ENCODE peak calls at places on chromosomes 12 and 14, in six cellular contexts. One of them, this sample, is unnamed.

GRCh38 chr12:116141110-116141832 is 136.2 kb downstream of the MED13L start:
- DNase-seq in stimulated activated CD4-positive, alpha-beta T cell treated with anti-CD3 and anti-CD28 coated beads, TNF-alpha, amount 100 ng/mL, for 1 hour: no peak
- DNase-seq in NCI-H1092: no peak
- DNase-seq in right lobe of liver: no peak
- DNase-seq in islet precursor cell: no peak
- DNase-seq in DMS53: peak
- DNase-seq in this sample: peak

GRCh38 chr12:110317921-110318320 is 36.9 kb downstream of the ATP2A2 start:
- DNase-seq in DMS53: no peak
- DNase-seq in right lobe of liver: no peak
- DNase-seq in islet precursor cell: no peak
- DNase-seq in stimulated activated CD4-positive, alpha-beta T cell treated with anti-CD3 and anti-CD28 coated beads, TNF-alpha, amount 100 ng/mL, for 1 hour: no peak
- DNase-seq in NCI-H1092: no peak
- DNase-seq in this sample: no peak

GRCh38 chr12:107791465-107792089 is 17.1 kb downstream of the ASCL4 start:
- DNase-seq in NCI-H1092: no peak
- DNase-seq in DMS53: no peak
- DNase-seq in right lobe of liver: no peak
- DNase-seq in stimulated activated CD4-positive, alpha-beta T cell treated with anti-CD3 and anti-CD28 coated beads, TNF-alpha, amount 100 ng/mL, for 1 hour: no peak
- DNase-seq in islet precursor cell: no peak
- DNase-seq in this sample: no peak

GRCh38 chr12:57940915-57941164 is 527 bp upstream of the ATP23 start:
- DNase-seq in islet precursor cell: no peak
- DNase-seq in right lobe of liver: no peak
- DNase-seq in NCI-H1092: no peak
- DNase-seq in DMS53: no peak
- DNase-seq in stimulated activated CD4-positive, alpha-beta T cell treated with anti-CD3 and anti-CD28 coated beads, TNF-alpha, amount 100 ng/mL, for 1 hour: no peak
- DNase-seq in this sample: no peak

GRCh38 chr14:93033039-93033982 is 82.4 kb downstream of the ITPK1 start:
- DNase-seq in islet precursor cell: no peak
- DNase-seq in NCI-H1092: no peak
- DNase-seq in DMS53: no peak
- DNase-seq in right lobe of liver: no peak
- DNase-seq in stimulated activated CD4-positive, alpha-beta T cell treated with anti-CD3 and anti-CD28 coated beads, TNF-alpha, amount 100 ng/mL, for 1 hour: no peak
- DNase-seq in this sample: no peak

GRCh38 chr12:106910202-106910601 is 45.5 kb upstream of the TMEM263 start:
- DNase-seq in islet precursor cell: no peak
- DNase-seq in right lobe of liver: no peak
- DNase-seq in NCI-H1092: no peak
- DNase-seq in DMS53: no peak
- DNase-seq in stimulated activated CD4-positive, alpha-beta T cell treated with anti-CD3 and anti-CD28 coated beads, TNF-alpha, amount 100 ng/mL, for 1 hour: no peak
- DNase-seq in this sample: no peak

GRCh38 chr14:29937116-29937515 is 9.5 kb upstream of the PRKD1 start:
- DNase-seq in stimulated activated CD4-positive, alpha-beta T cell treated with anti-CD3 and anti-CD28 coated beads, TNF-alpha, amount 100 ng/mL, for 1 hour: no peak
- DNase-seq in NCI-H1092: no peak
- DNase-seq in islet precursor cell: no peak
- DNase-seq in right lobe of liver: no peak
- DNase-seq in DMS53: no peak
- DNase-seq in this sample: no peak

GRCh38 chr12:119949145-119949544 is 39.9 kb upstream of the BICDL1 start:
- DNase-seq in islet precursor cell: no peak
- DNase-seq in DMS53: peak
- DNase-seq in stimulated activated CD4-positive, alpha-beta T cell treated with anti-CD3 and anti-CD28 coated beads, TNF-alpha, amount 100 ng/mL, for 1 hour: no peak
- DNase-seq in right lobe of liver: no peak
- DNase-seq in NCI-H1092: peak
- DNase-seq in this sample: no peak

GRCh38 chr14:67265131-67265530 is 23.9 kb downstream of the PALS1 start:
- DNase-seq in islet precursor cell: no peak
- DNase-seq in right lobe of liver: no peak
- DNase-seq in stimulated activated CD4-positive, alpha-beta T cell treated with anti-CD3 and anti-CD28 coated beads, TNF-alpha, amount 100 ng/mL, for 1 hour: no peak
- DNase-seq in DMS53: no peak
- DNase-seq in NCI-H1092: no peak
- DNase-seq in this sample: no peak

GRCh38 chr14:87617079-87617478 is 375.9 kb downstream of the GALC start:
- DNase-seq in NCI-H1092: no peak
- DNase-seq in islet precursor cell: no peak
- DNase-seq in DMS53: no peak
- DNase-seq in stimulated activated CD4-positive, alpha-beta T cell treated with anti-CD3 and anti-CD28 coated beads, TNF-alpha, amount 100 ng/mL, for 1 hour: no peak
- DNase-seq in right lobe of liver: no peak
- DNase-seq in this sample: no peak

GRCh38 chr12:27982951-27983350 is 10.4 kb upstream of the PTHLH start:
- DNase-seq in islet precursor cell: no peak
- DNase-seq in DMS53: no peak
- DNase-seq in NCI-H1092: no peak
- DNase-seq in right lobe of liver: no peak
- DNase-seq in stimulated activated CD4-positive, alpha-beta T cell treated with anti-CD3 and anti-CD28 coated beads, TNF-alpha, amount 100 ng/mL, for 1 hour: no peak
- DNase-seq in this sample: no peak

GRCh38 chr14:95413289-95414215 is 93.8 kb upstream of the CLMN start:
- DNase-seq in NCI-H1092: no peak
- DNase-seq in right lobe of liver: no peak
- DNase-seq in stimulated activated CD4-positive, alpha-beta T cell treated with anti-CD3 and anti-CD28 coated beads, TNF-alpha, amount 100 ng/mL, for 1 hour: no peak
- DNase-seq in islet precursor cell: peak
- DNase-seq in DMS53: no peak
- DNase-seq in this sample: no peak

GRCh38 chr14:34138175-34138574 is 187.3 kb upstream of the EGLN3 start:
- DNase-seq in NCI-H1092: no peak
- DNase-seq in right lobe of liver: no peak
- DNase-seq in stimulated activated CD4-positive, alpha-beta T cell treated with anti-CD3 and anti-CD28 coated beads, TNF-alpha, amount 100 ng/mL, for 1 hour: no peak
- DNase-seq in DMS53: peak
- DNase-seq in islet precursor cell: no peak
- DNase-seq in this sample: no peak

GRCh38 chr14:100955201-100955600 is 51.7 kb upstream of the RTL1 start:
- DNase-seq in stimulated activated CD4-positive, alpha-beta T cell treated with anti-CD3 and anti-CD28 coated beads, TNF-alpha, amount 100 ng/mL, for 1 hour: no peak
- DNase-seq in right lobe of liver: no peak
- DNase-seq in islet precursor cell: no peak
- DNase-seq in NCI-H1092: no peak
- DNase-seq in DMS53: no peak
- DNase-seq in this sample: no peak

GRCh38 chr14:32809255-32809654 is 129.4 kb upstream of the NPAS3 start:
- DNase-seq in right lobe of liver: no peak
- DNase-seq in islet precursor cell: no peak
- DNase-seq in stimulated activated CD4-positive, alpha-beta T cell treated with anti-CD3 and anti-CD28 coated beads, TNF-alpha, amount 100 ng/mL, for 1 hour: no peak
- DNase-seq in DMS53: no peak
- DNase-seq in NCI-H1092: peak
- DNase-seq in this sample: no peak

GRCh38 chr14:76304536-76305473 is 71.1 kb upstream of the ESRRB start:
- DNase-seq in NCI-H1092: no peak
- DNase-seq in stimulated activated CD4-positive, alpha-beta T cell treated with anti-CD3 and anti-CD28 coated beads, TNF-alpha, amount 100 ng/mL, for 1 hour: no peak
- DNase-seq in right lobe of liver: no peak
- DNase-seq in DMS53: no peak
- DNase-seq in islet precursor cell: peak
- DNase-seq in this sample: no peak

GRCh38 chr12:77795699-77796098 is 35.0 kb upstream of the NAV3 start:
- DNase-seq in right lobe of liver: no peak
- DNase-seq in islet precursor cell: no peak
- DNase-seq in stimulated activated CD4-positive, alpha-beta T cell treated with anti-CD3 and anti-CD28 coated beads, TNF-alpha, amount 100 ng/mL, for 1 hour: no peak
- DNase-seq in NCI-H1092: no peak
- DNase-seq in DMS53: no peak
- DNase-seq in this sample: no peak

GRCh38 chr14:100449225-100449987 is 126.3 kb downstream of the SLC25A47 start:
- DNase-seq in right lobe of liver: no peak
- DNase-seq in stimulated activated CD4-positive, alpha-beta T cell treated with anti-CD3 and anti-CD28 coated beads, TNF-alpha, amount 100 ng/mL, for 1 hour: no peak
- DNase-seq in islet precursor cell: peak
- DNase-seq in NCI-H1092: no peak
- DNase-seq in DMS53: no peak
- DNase-seq in this sample: no peak

GRCh38 chr12:126163984-126164383 is 1098.7 kb downstream of the AACS start:
- DNase-seq in islet precursor cell: no peak
- DNase-seq in DMS53: no peak
- DNase-seq in NCI-H1092: no peak
- DNase-seq in right lobe of liver: no peak
- DNase-seq in stimulated activated CD4-positive, alpha-beta T cell treated with anti-CD3 and anti-CD28 coated beads, TNF-alpha, amount 100 ng/mL, for 1 hour: no peak
- DNase-seq in this sample: no peak

GRCh38 chr14:98651042-98651441 is 621.0 kb downstream of the BCL11B start:
- DNase-seq in right lobe of liver: no peak
- DNase-seq in NCI-H1092: no peak
- DNase-seq in stimulated activated CD4-positive, alpha-beta T cell treated with anti-CD3 and anti-CD28 coated beads, TNF-alpha, amount 100 ng/mL, for 1 hour: no peak
- DNase-seq in DMS53: no peak
- DNase-seq in islet precursor cell: no peak
- DNase-seq in this sample: no peak

GRCh38 chr12:2794736-2795289 is at the start of gene FKBP4:
- DNase-seq in islet precursor cell: peak
- DNase-seq in stimulated activated CD4-positive, alpha-beta T cell treated with anti-CD3 and anti-CD28 coated beads, TNF-alpha, amount 100 ng/mL, for 1 hour: peak
- DNase-seq in NCI-H1092: peak
- DNase-seq in DMS53: peak
- DNase-seq in right lobe of liver: peak
- DNase-seq in this sample: peak

GRCh38 chr14:59727073-59727661 is 143.4 kb downstream of the RTN1 start:
- DNase-seq in right lobe of liver: no peak
- DNase-seq in DMS53: no peak
- DNase-seq in islet precursor cell: no peak
- DNase-seq in NCI-H1092: no peak
- DNase-seq in stimulated activated CD4-positive, alpha-beta T cell treated with anti-CD3 and anti-CD28 coated beads, TNF-alpha, amount 100 ng/mL, for 1 hour: no peak
- DNase-seq in this sample: no peak

GRCh38 chr14:74866708-74867389 is 9.1 kb downstream of the PROX2 start:
- DNase-seq in DMS53: no peak
- DNase-seq in stimulated activated CD4-positive, alpha-beta T cell treated with anti-CD3 and anti-CD28 coated beads, TNF-alpha, amount 100 ng/mL, for 1 hour: no peak
- DNase-seq in islet precursor cell: no peak
- DNase-seq in right lobe of liver: no peak
- DNase-seq in NCI-H1092: no peak
- DNase-seq in this sample: no peak

GRCh38 chr12:51127050-51127729 is 43.8 kb upstream of the CSRNP2 start:
- DNase-seq in right lobe of liver: no peak
- DNase-seq in stimulated activated CD4-positive, alpha-beta T cell treated with anti-CD3 and anti-CD28 coated beads, TNF-alpha, amount 100 ng/mL, for 1 hour: no peak
- DNase-seq in DMS53: no peak
- DNase-seq in NCI-H1092: no peak
- DNase-seq in islet precursor cell: no peak
- DNase-seq in this sample: no peak

GRCh38 chr14:101499080-101499479 is 62.2 kb upstream of the DIO3 start:
- DNase-seq in DMS53: no peak
- DNase-seq in right lobe of liver: peak
- DNase-seq in NCI-H1092: no peak
- DNase-seq in stimulated activated CD4-positive, alpha-beta T cell treated with anti-CD3 and anti-CD28 coated beads, TNF-alpha, amount 100 ng/mL, for 1 hour: no peak
- DNase-seq in islet precursor cell: peak
- DNase-seq in this sample: no peak

GRCh38 chr14:78141590-78141989 is 28.6 kb upstream of the NRXN3 start:
- DNase-seq in right lobe of liver: no peak
- DNase-seq in DMS53: peak
- DNase-seq in stimulated activated CD4-positive, alpha-beta T cell treated with anti-CD3 and anti-CD28 coated beads, TNF-alpha, amount 100 ng/mL, for 1 hour: no peak
- DNase-seq in NCI-H1092: no peak
- DNase-seq in islet precursor cell: no peak
- DNase-seq in this sample: no peak

GRCh38 chr12:4645023-4645422 is 3.8 kb downstream of the AKAP3 start:
- DNase-seq in DMS53: peak
- DNase-seq in NCI-H1092: no peak
- DNase-seq in stimulated activated CD4-positive, alpha-beta T cell treated with anti-CD3 and anti-CD28 coated beads, TNF-alpha, amount 100 ng/mL, for 1 hour: no peak
- DNase-seq in islet precursor cell: no peak
- DNase-seq in right lobe of liver: no peak
- DNase-seq in this sample: no peak

This sample was measured in HT-29.